ENCODE peak calls at places on chromosomes 12 and 14, in five cellular contexts. One of them, this sample, is unnamed.
A peak's percentile ranks its signal among the peaks of the same experiment; 100 is the strongest.

GRCh38 chr12:93978553-93978952 is 169.8 kb upstream of the PLXNC1 start:
- DNase-seq in left lung: no peak
- DNase-seq in iris pigment epithelial cell: peak; percentile 96
- DNase-seq in sigmoid colon: peak; percentile 61
- DNase-seq in stimulated activated naive CD4-positive, alpha-beta T cell treated with Interleukin-2 at 50 U/mL for 16 hours: no peak
- DNase-seq in this sample: no peak

GRCh38 chr12:6376079-6376941 is 947 bp upstream of the SCNN1A start:
- DNase-seq in left lung: peak; percentile 78
- DNase-seq in iris pigment epithelial cell: peak; percentile 70
- DNase-seq in sigmoid colon: peak; percentile 85
- DNase-seq in stimulated activated naive CD4-positive, alpha-beta T cell treated with Interleukin-2 at 50 U/mL for 16 hours: no peak
- DNase-seq in this sample: no peak

GRCh38 chr12:13591488-13591887 is 389.9 kb downstream of the GRIN2B start:
- DNase-seq in left lung: no peak
- DNase-seq in iris pigment epithelial cell: no peak
- DNase-seq in sigmoid colon: no peak
- DNase-seq in stimulated activated naive CD4-positive, alpha-beta T cell treated with Interleukin-2 at 50 U/mL for 16 hours: no peak
- DNase-seq in this sample: no peak

GRCh38 chr14:58697927-58698641 is 60.3 kb downstream of the DACT1 start:
- DNase-seq in left lung: no peak
- DNase-seq in iris pigment epithelial cell: no peak
- DNase-seq in sigmoid colon: no peak
- DNase-seq in stimulated activated naive CD4-positive, alpha-beta T cell treated with Interleukin-2 at 50 U/mL for 16 hours: no peak
- DNase-seq in this sample: peak; percentile 25

GRCh38 chr14:90726656-90727055 is 89.6 kb downstream of the TTC7B start:
- DNase-seq in left lung: peak; percentile 52
- DNase-seq in iris pigment epithelial cell: peak; percentile 75
- DNase-seq in sigmoid colon: peak; percentile 93
- DNase-seq in stimulated activated naive CD4-positive, alpha-beta T cell treated with Interleukin-2 at 50 U/mL for 16 hours: no peak
- DNase-seq in this sample: peak; percentile 57

GRCh38 chr12:101351682-101352081 is 55.9 kb downstream of the ARL1 start:
- DNase-seq in left lung: no peak
- DNase-seq in iris pigment epithelial cell: no peak
- DNase-seq in sigmoid colon: no peak
- DNase-seq in stimulated activated naive CD4-positive, alpha-beta T cell treated with Interleukin-2 at 50 U/mL for 16 hours: no peak
- DNase-seq in this sample: no peak

GRCh38 chr12:51326762-51327439 is 2.9 kb upstream of the BIN2 start:
- DNase-seq in left lung: no peak
- DNase-seq in iris pigment epithelial cell: peak; percentile 87
- DNase-seq in sigmoid colon: no peak
- DNase-seq in stimulated activated naive CD4-positive, alpha-beta T cell treated with Interleukin-2 at 50 U/mL for 16 hours: no peak
- DNase-seq in this sample: no peak

GRCh38 chr14:99975190-99975589 is 90.0 kb upstream of the EVL start:
- DNase-seq in left lung: no peak
- DNase-seq in iris pigment epithelial cell: no peak
- DNase-seq in sigmoid colon: no peak
- DNase-seq in stimulated activated naive CD4-positive, alpha-beta T cell treated with Interleukin-2 at 50 U/mL for 16 hours: no peak
- DNase-seq in this sample: no peak

GRCh38 chr12:131092911-131093901 is 139.5 kb downstream of the ADGRD1 start:
- DNase-seq in left lung: peak; percentile 30
- DNase-seq in iris pigment epithelial cell: peak; percentile 4
- DNase-seq in sigmoid colon: peak; percentile 54
- DNase-seq in stimulated activated naive CD4-positive, alpha-beta T cell treated with Interleukin-2 at 50 U/mL for 16 hours: peak; percentile 3
- DNase-seq in this sample: no peak

GRCh38 chr14:47485421-47485820 is 190.0 kb downstream of the MDGA2 start:
- DNase-seq in left lung: no peak
- DNase-seq in iris pigment epithelial cell: no peak
- DNase-seq in sigmoid colon: no peak
- DNase-seq in stimulated activated naive CD4-positive, alpha-beta T cell treated with Interleukin-2 at 50 U/mL for 16 hours: no peak
- DNase-seq in this sample: no peak

GRCh38 chr12:82730832-82731497 is 44.3 kb downstream of the TMTC2 start:
- DNase-seq in left lung: no peak
- DNase-seq in iris pigment epithelial cell: peak; percentile 85
- DNase-seq in sigmoid colon: no peak
- DNase-seq in stimulated activated naive CD4-positive, alpha-beta T cell treated with Interleukin-2 at 50 U/mL for 16 hours: no peak
- DNase-seq in this sample: no peak

GRCh38 chr12:75862692-75863471 is 168.7 kb downstream of the PHLDA1 start:
- DNase-seq in left lung: no peak
- DNase-seq in iris pigment epithelial cell: peak; percentile 87
- DNase-seq in sigmoid colon: no peak
- DNase-seq in stimulated activated naive CD4-positive, alpha-beta T cell treated with Interleukin-2 at 50 U/mL for 16 hours: no peak
- DNase-seq in this sample: no peak